ENCODE peak calls at places on chromosomes 12 and 14, in eight cellular contexts. K, N, J, I, R, M, P and T are unnamed samples. For H3K4me1, the result is how much of the 10 kb centered on the place peaks cover.

GRCh38 chr14:32588448-32589320 is 259.6 kb downstream of the AKAP6 start:
- DNase-seq in J (no peak), K (peak), P (no peak), R (peak), N (peak), I (no peak), M (no peak), T (no peak)

GRCh38 chr14:39247256-39247655 is 13.5 kb downstream of the MIA2 start:
- DNase-seq in P (no peak), M (no peak), J (no peak), I (no peak), R (no peak), N (no peak), K (peak), T (no peak)

GRCh38 chr14:63725786-63726185 is 2.1 kb downstream of the SGPP1 start:
- DNase-seq in N (no peak), I (no peak), R (no peak), J (no peak), P (no peak), M (no peak), K (peak), T (no peak)

GRCh38 chr12:87382959-87383591 is 646.1 kb downstream of the C12orf50 start:
- DNase-seq in I (no peak), N (no peak), M (no peak), K (no peak), R (peak), J (no peak), P (peak), T (no peak)

GRCh38 chr14:33938131-33938949 is 12.5 kb downstream of the EGLN3 start:
- DNase-seq in R (no peak), N (peak), P (peak), K (peak), J (no peak), M (no peak), I (peak), T (no peak)

GRCh38 chr14:80388980-80389711 is 177.8 kb upstream of the DIO2 start:
- DNase-seq in M (no peak), N (no peak), J (no peak), R (no peak), P (no peak), I (no peak), K (peak), T (no peak)

GRCh38 chr12:117330441-117331113 is 30.8 kb downstream of the NOS1 start:
- DNase-seq in J (no peak), N (no peak), P (no peak), R (no peak), M (no peak), I (no peak), K (no peak), T (no peak)

GRCh38 chr12:95492462-95492861 is 18.5 kb downstream of the METAP2 start:
- DNase-seq in P (no peak), R (no peak), N (no peak), J (no peak), K (no peak), I (no peak), M (no peak), T (no peak)

GRCh38 chr14:72450473-72451044 is 443.3 kb downstream of the DPF3 start:
- DNase-seq in R (peak), P (no peak), M (no peak), J (no peak), K (no peak), I (no peak), N (no peak), T (no peak)

GRCh38 chr12:132322206-132323132 is 6.9 kb downstream of the GALNT9 start:
- DNase-seq in P (no peak), J (no peak), I (no peak), M (no peak), K (no peak), R (no peak), N (no peak), T (no peak)

GRCh38 chr12:75488553-75488952 is 8.0 kb downstream of the GLIPR1 start:
- DNase-seq in I (no peak), R (no peak), J (no peak), N (peak), K (peak), M (no peak), P (no peak), T (no peak)

GRCh38 chr14:95409472-95410307 is 90.0 kb upstream of the CLMN start:
- DNase-seq in K (no peak), J (no peak), I (no peak), R (no peak), P (no peak), N (no peak), M (no peak), T (no peak)

GRCh38 chr14:32693114-32693513 is 245.6 kb upstream of the NPAS3 start:
- DNase-seq in J (no peak), K (peak), R (no peak), I (no peak), M (no peak), P (peak), N (no peak), T (no peak)

GRCh38 chr12:108648371-108648770 is 14.7 kb upstream of the SELPLG start:
- DNase-seq in P (no peak), R (no peak), J (no peak), K (no peak), I (no peak), M (no peak), N (no peak), T (no peak)

GRCh38 chr12:86600664-86601231 is 344.6 kb upstream of the MGAT4C start:
- DNase-seq in M (no peak), N (no peak), J (no peak), R (no peak), P (no peak), K (no peak), I (no peak), T (no peak)

GRCh38 chr12:2307550-2307949 is 254.8 kb downstream of the CACNA1C start:
- DNase-seq in N (no peak), K (no peak), R (no peak), P (no peak), J (no peak), M (no peak), I (no peak), T (no peak)

GRCh38 chr14:92867246-92867925 is 55.6 kb upstream of the CHGA start:
- DNase-seq in P (no peak), R (no peak), I (no peak), K (no peak), J (no peak), N (no peak), M (no peak), T (no peak)

GRCh38 chr12:27657296-27657695 is 39.0 kb upstream of the REP15 start:
- DNase-seq in I (no peak), N (no peak), J (no peak), K (peak), P (no peak), R (no peak), M (no peak), T (no peak)

GRCh38 chr12:116257826-116258225 is 19.7 kb downstream of the MED13L start:
- DNase-seq in N (no peak), K (no peak), J (no peak), P (no peak), R (no peak), I (no peak), M (no peak), T (no peak)

GRCh38 chr12:47377414-47378221 is 297.9 kb upstream of the AMIGO2 start:
- DNase-seq in K (peak), I (peak), R (peak), J (no peak), P (peak), M (no peak), N (peak), T (no peak)

GRCh38 chr12:2017724-2018337 is 13.6 kb upstream of the DCP1B start:
- DNase-seq in R (peak), K (peak), P (no peak), N (no peak), M (no peak), I (no peak), J (no peak), T (no peak)

GRCh38 chr12:116390656-116391335 is 113.3 kb upstream of the MED13L start:
- DNase-seq in K (peak), M (no peak), P (no peak), R (no peak), J (no peak), I (no peak), N (no peak), T (no peak)

GRCh38 chr14:98136019-98136418 is 1136.0 kb downstream of the BCL11B start:
- DNase-seq in I (no peak), J (no peak), M (peak), P (no peak), R (no peak), N (no peak), K (no peak), T (peak)

GRCh38 chr14:88078525-88078924 is 73.6 kb downstream of the GPR65 start:
- DNase-seq in I (no peak), J (no peak), R (no peak), N (no peak), P (no peak), M (no peak), K (no peak), T (no peak)

GRCh38 chr12:6092784-6093722 is 31.4 kb downstream of the VWF start:
- DNase-seq in R (no peak), N (no peak), I (peak), J (no peak), M (no peak), P (peak), K (peak), T (no peak)

GRCh38 chr12:4210158-4210557 is 63.4 kb upstream of the CCND2 start:
- DNase-seq in I (no peak), N (no peak), P (no peak), M (no peak), K (no peak), R (no peak), J (no peak), T (no peak)

GRCh38 chr12:98127336-98127679 is 388.1 kb upstream of the TMPO start:
- DNase-seq in J (no peak), M (no peak), K (no peak), P (no peak), I (no peak), N (no peak), R (no peak), T (no peak)
- H3K27ac ChIP-seq in J (no peak), M (no peak), K (no peak), P (no peak), I (no peak), N (no peak), R (no peak), T (no peak)

DNA sequence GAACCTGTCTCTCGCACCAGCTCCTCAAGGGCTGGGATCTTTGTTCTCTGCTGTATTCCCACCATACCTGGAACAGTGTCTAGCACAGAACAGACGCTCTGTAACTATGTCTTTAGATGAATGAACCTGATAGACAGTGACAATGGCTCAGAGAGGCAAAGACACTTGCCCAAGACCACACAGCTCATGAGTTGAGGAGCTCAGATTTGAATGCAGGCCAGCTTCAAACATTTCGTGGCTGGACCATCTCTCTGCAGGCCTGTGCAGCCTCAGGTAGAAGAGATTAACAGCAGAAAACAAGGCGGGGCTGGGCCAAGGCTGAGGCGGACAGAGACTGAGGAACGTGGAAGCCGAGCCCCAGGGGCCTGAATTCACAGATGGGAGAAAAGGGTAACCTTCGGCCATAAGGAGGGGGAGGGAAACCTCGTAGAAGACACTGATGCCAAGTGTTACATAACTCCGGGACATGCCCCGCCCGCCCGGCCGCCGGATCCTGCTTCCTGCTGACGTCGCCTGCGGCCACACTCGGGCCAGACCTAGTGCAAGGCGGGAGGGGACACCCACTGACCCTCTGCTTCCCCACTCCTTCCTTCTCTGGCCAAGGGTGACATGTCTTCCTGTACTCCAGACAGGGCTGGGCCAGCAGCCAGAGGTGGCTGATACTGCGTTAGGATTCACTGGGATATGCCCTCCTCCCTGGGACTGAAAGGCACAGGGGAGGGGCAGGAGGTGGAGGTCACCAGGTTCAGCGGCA is 86.7 kb downstream of the RFLNA start:
- DNase-seq in M (no peak), J (no peak), P (peak), K (peak), N (no peak), R (no peak), I (peak), T (no peak)
- H3K4me1 ChIP-seq in M (under half), J (under half), P (under half), K (half or more), N (under half), R (under half), I (half or more), T (under half)

GRCh38 chr14:68569546-68569908 is 223.3 kb downstream of the ZFP36L1 start:
- DNase-seq in R (no peak), P (no peak), I (no peak), K (no peak), M (no peak), J (no peak), N (no peak), T (no peak)
- H3K27ac ChIP-seq in R (no peak), P (no peak), I (no peak), K (no peak), M (no peak), J (no peak), N (no peak), T (no peak)

GRCh38 chr12:123089631-123090353 is 61.1 kb downstream of the PITPNM2 start:
- DNase-seq in K (peak), M (no peak), I (no peak), J (no peak), R (no peak), N (no peak), P (no peak), T (no peak)
- H3K4me1 ChIP-seq in K (under half), M (under half), I (under half), J (under half), R (under half), N (under half), P (under half), T (under half)

GRCh38 chr12:31263661-31264060 is 62.3 kb downstream of the SINHCAF start:
- DNase-seq in M (no peak), N (no peak), P (no peak), I (no peak), J (no peak), K (peak), R (no peak), T (no peak)

GRCh38 chr12:31272607-31273225 is 53.2 kb downstream of the SINHCAF start:
- DNase-seq in M (no peak), K (no peak), N (no peak), P (no peak), J (no peak), I (no peak), R (no peak), T (no peak)

GRCh38 chr12:31265722-31266121 is 60.2 kb downstream of the SINHCAF start:
- DNase-seq in P (no peak), N (peak), K (no peak), I (no peak), J (no peak), M (no peak), R (no peak), T (no peak)

GRCh38 chr12:31267966-31268365 is 58.0 kb downstream of the SINHCAF start:
- DNase-seq in I (no peak), R (no peak), N (no peak), J (no peak), K (peak), P (no peak), M (no peak), T (no peak)
- H3K27ac ChIP-seq in I (no peak), R (no peak), N (no peak), J (no peak), K (no peak), P (no peak), M (no peak), T (no peak)

GRCh38 chr14:58297412-58297761 is 968 bp upstream of the ARID4A start:
- DNase-seq in R (no peak), I (peak), M (no peak), P (no peak), J (no peak), N (no peak), K (peak), T (no peak)
- H3K4me1 ChIP-seq in R (under half), I (under half), M (half or more), P (under half), J (under half), N (under half), K (under half), T (under half)